ENCODE peak calls at places on chromosomes 2 and 18, in four cellular contexts. One of them, this sample, is unnamed.

GRCh38 chr2:146143971-146144370 is 1624.1 kb upstream of the ZEB2 start:
- DNase-seq in PC-3: no peak
- DNase-seq in hepatocyte: no peak
- DNase-seq in SK-N-SH: no peak
- DNase-seq in this sample: no peak

GRCh38 chr2:179850188-179850587 is 11.2 kb downstream of the ZNF385B start:
- DNase-seq in PC-3: peak
- DNase-seq in hepatocyte: peak
- DNase-seq in SK-N-SH: no peak
- DNase-seq in this sample: no peak

GRCh38 chr2:38981670-38982357 is 92.1 kb downstream of the ARHGEF33 start:
- DNase-seq in PC-3: no peak
- DNase-seq in hepatocyte: no peak
- DNase-seq in SK-N-SH: no peak
- DNase-seq in this sample: no peak

GRCh38 chr2:120465701-120465988 is 119.7 kb downstream of the INHBB start:
- DNase-seq in PC-3: no peak
- DNase-seq in hepatocyte: no peak
- DNase-seq in SK-N-SH: no peak
- DNase-seq in this sample: no peak

GRCh38 chr2:74739733-74740241 is 85.7 kb downstream of the SEMA4F start:
- DNase-seq in PC-3: no peak
- DNase-seq in hepatocyte: no peak
- DNase-seq in SK-N-SH: no peak
- DNase-seq in this sample: no peak

GRCh38 chr18:46275370-46275769 is 171.2 kb downstream of the HAUS1 start:
- DNase-seq in PC-3: no peak
- DNase-seq in hepatocyte: no peak
- DNase-seq in SK-N-SH: no peak
- DNase-seq in this sample: no peak

GRCh38 chr2:190592831-190593230 is 56.1 kb upstream of the NAB1 start:
- DNase-seq in PC-3: no peak
- DNase-seq in hepatocyte: no peak
- DNase-seq in SK-N-SH: no peak
- DNase-seq in this sample: no peak

GRCh38 chr2:71462056-71462605 is 8.8 kb downstream of the DYSF start:
- DNase-seq in PC-3: no peak
- DNase-seq in hepatocyte: no peak
- DNase-seq in SK-N-SH: no peak
- DNase-seq in this sample: no peak

GRCh38 chr2:27354597-27354927 is 2.0 kb downstream of the GTF3C2 start:
- DNase-seq in PC-3: no peak
- DNase-seq in hepatocyte: no peak
- DNase-seq in SK-N-SH: no peak
- DNase-seq in this sample: no peak

GRCh38 chr2:168156661-168157060 is 90.7 kb downstream of the STK39 start:
- DNase-seq in PC-3: peak
- DNase-seq in hepatocyte: peak
- DNase-seq in SK-N-SH: peak
- DNase-seq in this sample: no peak

GRCh38 chr2:73931531-73932500 is 5.1 kb downstream of the DGUOK start:
- DNase-seq in PC-3: peak
- DNase-seq in hepatocyte: no peak
- DNase-seq in SK-N-SH: no peak
- DNase-seq in this sample: no peak

GRCh38 chr2:191703079-191703725 is 25.3 kb downstream of the NABP1 start:
- DNase-seq in PC-3: no peak
- DNase-seq in hepatocyte: no peak
- DNase-seq in SK-N-SH: no peak
- DNase-seq in this sample: no peak

GRCh38 chr2:40093036-40093673 is 314.1 kb upstream of the THUMPD2 start:
- DNase-seq in PC-3: no peak
- DNase-seq in hepatocyte: no peak
- DNase-seq in SK-N-SH: no peak
- DNase-seq in this sample: no peak

GRCh38 chr2:100292022-100292580 is 30.2 kb downstream of the LONRF2 start:
- DNase-seq in PC-3: peak
- DNase-seq in hepatocyte: peak
- DNase-seq in SK-N-SH: peak
- DNase-seq in this sample: no peak

GRCh38 chr2:195319112-195319460 is 337.9 kb upstream of the SLC39A10 start:
- DNase-seq in PC-3: peak
- DNase-seq in hepatocyte: peak
- DNase-seq in SK-N-SH: no peak
- DNase-seq in this sample: no peak

GRCh38 chr2:128591022-128591840 is 272.6 kb upstream of the HS6ST1 start:
- DNase-seq in PC-3: no peak
- DNase-seq in hepatocyte: no peak
- DNase-seq in SK-N-SH: no peak
- DNase-seq in this sample: no peak

GRCh38 chr2:111662771-111663470 is 221.1 kb downstream of the ANAPC1 start:
- DNase-seq in PC-3: peak
- DNase-seq in hepatocyte: no peak
- DNase-seq in SK-N-SH: no peak
- DNase-seq in this sample: peak

GRCh38 chr2:173898178-173898668 is 67.0 kb downstream of the SP3 start:
- DNase-seq in PC-3: no peak
- DNase-seq in hepatocyte: no peak
- DNase-seq in SK-N-SH: no peak
- DNase-seq in this sample: peak

GRCh38 chr2:158932246-158932645 is 36.2 kb upstream of the TANC1 start:
- DNase-seq in PC-3: no peak
- DNase-seq in hepatocyte: no peak
- DNase-seq in SK-N-SH: no peak
- DNase-seq in this sample: no peak

GRCh38 chr2:62284980-62285379 is 89.1 kb downstream of the B3GNT2 start:
- DNase-seq in PC-3: no peak
- DNase-seq in hepatocyte: no peak
- DNase-seq in SK-N-SH: no peak
- DNase-seq in this sample: no peak

GRCh38 chr2:22854588-22854987 is 530.4 kb upstream of the KLHL29 start:
- DNase-seq in PC-3: no peak
- DNase-seq in hepatocyte: no peak
- DNase-seq in SK-N-SH: no peak
- DNase-seq in this sample: no peak

GRCh38 chr2:163703386-163703785 is 32.4 kb downstream of the FIGN start:
- DNase-seq in PC-3: no peak
- DNase-seq in hepatocyte: no peak
- DNase-seq in SK-N-SH: no peak
- DNase-seq in this sample: peak

GRCh38 chr2:240426797-240427721 is 8.4 kb upstream of the GPC1 start:
- DNase-seq in PC-3: peak
- DNase-seq in hepatocyte: peak
- DNase-seq in SK-N-SH: no peak
- DNase-seq in this sample: peak

GRCh38 chr2:115364078-115364477 is 921.6 kb downstream of the DPP10 start:
- DNase-seq in PC-3: no peak
- DNase-seq in hepatocyte: no peak
- DNase-seq in SK-N-SH: no peak
- DNase-seq in this sample: no peak

GRCh38 chr2:231683292-231683898 is 24.9 kb upstream of the PTMA start:
- DNase-seq in PC-3: no peak
- DNase-seq in hepatocyte: no peak
- DNase-seq in SK-N-SH: no peak
- DNase-seq in this sample: no peak

GRCh38 chr2:143694335-143694734 is 565.1 kb downstream of the ARHGAP15 start:
- DNase-seq in PC-3: no peak
- DNase-seq in hepatocyte: peak
- DNase-seq in SK-N-SH: peak
- DNase-seq in this sample: no peak

GRCh38 chr2:208984376-208985100 is 439.3 kb upstream of the MAP2 start:
- DNase-seq in PC-3: peak
- DNase-seq in hepatocyte: peak
- DNase-seq in SK-N-SH: no peak
- DNase-seq in this sample: no peak
- TF ChIP-seq EZH2phosphoT487 in PC-3: no peak
- TF ChIP-seq EZH2phosphoT487 in hepatocyte: no peak
- TF ChIP-seq EZH2phosphoT487 in SK-N-SH: no peak
- TF ChIP-seq EZH2phosphoT487 in this sample: no peak

DNA sequence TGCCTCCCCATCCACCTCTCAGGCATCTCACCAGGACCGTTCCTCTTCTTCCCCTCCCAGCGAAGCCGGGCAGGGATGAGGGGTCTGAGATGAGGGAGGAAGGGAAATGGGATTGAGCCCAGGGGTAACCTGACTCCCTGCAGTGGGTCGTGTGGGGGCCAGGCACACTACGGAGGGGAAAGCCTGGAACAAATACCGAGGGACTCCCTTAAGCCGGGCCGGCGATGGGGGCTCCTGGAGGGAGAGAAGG is 250 bp upstream of the SPEG start:
- DNase-seq in PC-3: no peak
- DNase-seq in hepatocyte: no peak
- DNase-seq in SK-N-SH: no peak
- DNase-seq in this sample: no peak
- H3K4me3 ChIP-seq in PC-3: no peak
- H3K4me3 ChIP-seq in hepatocyte: no peak
- H3K4me3 ChIP-seq in SK-N-SH: no peak
- H3K4me3 ChIP-seq in this sample: no peak

DNA sequence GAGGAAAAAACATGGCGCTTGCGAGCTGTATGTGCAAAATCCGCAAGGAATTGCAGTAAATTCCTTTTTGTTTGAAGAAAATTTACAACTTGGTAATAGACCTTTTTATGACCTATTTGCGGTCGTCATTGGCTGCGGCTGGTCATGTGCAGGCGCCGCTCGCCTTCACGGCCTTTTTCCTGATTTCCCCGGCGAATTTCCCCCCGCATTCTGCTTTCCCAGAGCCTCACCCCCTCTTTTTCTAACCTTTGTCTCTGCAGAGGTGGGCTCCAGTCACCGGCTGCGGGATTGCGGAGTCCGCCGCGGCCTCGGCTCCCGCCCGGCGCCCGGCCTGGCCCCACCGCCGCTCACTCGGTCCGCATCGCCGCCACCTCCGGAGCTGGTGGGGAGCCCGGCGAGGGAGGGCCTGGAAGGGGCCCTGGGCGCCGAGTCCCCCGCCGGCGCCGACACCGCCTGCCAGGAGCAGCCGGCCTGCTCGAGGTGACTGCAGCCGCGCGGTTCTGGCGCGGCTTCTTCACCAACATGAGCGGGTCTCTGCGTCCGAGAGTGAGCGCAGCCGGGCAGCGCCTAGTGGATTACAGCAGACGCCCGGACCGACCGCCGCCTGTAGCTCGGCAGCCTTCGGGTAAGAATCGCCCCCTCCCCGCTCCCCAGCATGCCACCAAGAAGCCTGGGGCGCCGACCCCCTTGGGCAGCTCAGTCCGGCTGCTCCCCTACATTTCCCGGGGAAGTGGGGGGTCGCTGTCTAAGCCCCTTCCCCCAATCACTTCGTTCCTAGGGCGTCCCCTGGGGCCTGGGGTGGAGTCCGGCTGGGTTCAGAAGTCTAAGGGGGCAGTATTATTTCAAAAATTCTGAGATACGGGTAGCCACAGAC is 7.1 kb downstream of the HOXD8 start:
- DNase-seq in PC-3: peak
- DNase-seq in hepatocyte: peak
- DNase-seq in SK-N-SH: peak
- DNase-seq in this sample: no peak
- H3K4me2 ChIP-seq in PC-3: peak
- H3K4me2 ChIP-seq in hepatocyte: peak
- H3K4me2 ChIP-seq in SK-N-SH: peak
- H3K4me2 ChIP-seq in this sample: peak

GRCh38 chr2:201407265-201407664 is 44.0 kb downstream of the TRAK2 start:
- DNase-seq in PC-3: no peak
- DNase-seq in hepatocyte: no peak
- DNase-seq in SK-N-SH: no peak
- DNase-seq in this sample: no peak
- TF ChIP-seq EZH2phosphoT487 in PC-3: no peak
- TF ChIP-seq EZH2phosphoT487 in hepatocyte: no peak
- TF ChIP-seq EZH2phosphoT487 in SK-N-SH: no peak
- TF ChIP-seq EZH2phosphoT487 in this sample: no peak

GRCh38 chr2:193935114-193935513 is 1721.9 kb upstream of the SLC39A10 start:
- DNase-seq in PC-3: no peak
- DNase-seq in hepatocyte: no peak
- DNase-seq in SK-N-SH: no peak
- DNase-seq in this sample: no peak
- H3K4me3 ChIP-seq in PC-3: no peak
- H3K4me3 ChIP-seq in hepatocyte: no peak
- H3K4me3 ChIP-seq in SK-N-SH: no peak
- H3K4me3 ChIP-seq in this sample: no peak

DNA sequence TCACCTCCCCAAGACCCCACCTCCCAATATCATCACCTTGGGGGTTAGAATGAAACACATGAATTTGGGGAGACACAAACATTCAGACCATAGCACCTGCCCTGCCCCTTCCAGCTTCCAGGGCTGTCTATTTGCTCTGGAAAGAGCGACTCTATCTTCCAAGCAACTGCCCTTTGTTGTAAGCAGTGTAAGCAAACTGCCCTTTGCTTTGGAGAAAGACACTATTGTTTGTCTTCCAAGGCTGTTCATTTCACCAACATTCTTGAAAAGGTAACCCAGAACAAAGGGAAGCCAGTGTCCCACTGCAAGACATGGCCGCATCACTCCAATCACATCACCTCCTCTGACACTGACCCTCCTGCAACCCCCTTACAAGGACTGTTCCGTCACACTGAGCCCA is 16.9 kb upstream of the SEH1L start:
- DNase-seq in PC-3: no peak
- DNase-seq in hepatocyte: no peak
- DNase-seq in SK-N-SH: no peak
- DNase-seq in this sample: no peak
- H3K4me2 ChIP-seq in PC-3: no peak
- H3K4me2 ChIP-seq in hepatocyte: no peak
- H3K4me2 ChIP-seq in SK-N-SH: no peak
- H3K4me2 ChIP-seq in this sample: no peak